ENCODE peak calls at places on chromosomes 13 and 19, in ten cellular contexts. One of them, this sample, is unnamed.

GRCh38 chr13:26185720-26186119 is 36.4 kb downstream of the RNF6 start:
- DNase-seq in hypothalamus: no peak
- DNase-seq in IMR-90: peak
- DNase-seq in BJ: no peak
- DNase-seq in stimulated activated CD8-positive, alpha-beta memory T cell treated with anti-CD3 and anti-CD28 coated beads, Interleukin-7, amount 100 ng/mL, for 48 hours: no peak
- DNase-seq in choroid plexus epithelial cell: no peak
- DNase-seq in KG1: no peak
- DNase-seq in left ventricle myocardium superior: no peak
- DNase-seq in psoas muscle: no peak
- DNase-seq in AG04450: no peak
- DNase-seq in this sample: no peak

GRCh38 chr13:75149781-75150180 is 332.2 kb downstream of the TBC1D4 start:
- DNase-seq in hypothalamus: no peak
- DNase-seq in IMR-90: no peak
- DNase-seq in BJ: no peak
- DNase-seq in stimulated activated CD8-positive, alpha-beta memory T cell treated with anti-CD3 and anti-CD28 coated beads, Interleukin-7, amount 100 ng/mL, for 48 hours: no peak
- DNase-seq in choroid plexus epithelial cell: no peak
- DNase-seq in KG1: no peak
- DNase-seq in left ventricle myocardium superior: no peak
- DNase-seq in psoas muscle: no peak
- DNase-seq in AG04450: no peak
- DNase-seq in this sample: no peak

GRCh38 chr19:39237200-39238184 is 7.3 kb downstream of the IFNL3 start:
- DNase-seq in hypothalamus: no peak
- DNase-seq in IMR-90: no peak
- DNase-seq in BJ: no peak
- DNase-seq in stimulated activated CD8-positive, alpha-beta memory T cell treated with anti-CD3 and anti-CD28 coated beads, Interleukin-7, amount 100 ng/mL, for 48 hours: peak
- DNase-seq in choroid plexus epithelial cell: no peak
- DNase-seq in KG1: no peak
- DNase-seq in left ventricle myocardium superior: peak
- DNase-seq in psoas muscle: no peak
- DNase-seq in AG04450: no peak
- DNase-seq in this sample: no peak

GRCh38 chr19:8307400-8307964 is 676 bp downstream of the CD320 start:
- DNase-seq in hypothalamus: no peak
- DNase-seq in IMR-90: no peak
- DNase-seq in BJ: no peak
- DNase-seq in stimulated activated CD8-positive, alpha-beta memory T cell treated with anti-CD3 and anti-CD28 coated beads, Interleukin-7, amount 100 ng/mL, for 48 hours: no peak
- DNase-seq in choroid plexus epithelial cell: no peak
- DNase-seq in KG1: no peak
- DNase-seq in left ventricle myocardium superior: no peak
- DNase-seq in psoas muscle: no peak
- DNase-seq in AG04450: no peak
- DNase-seq in this sample: no peak

GRCh38 chr13:88908896-88909535 is 1237.8 kb downstream of the SLITRK5 start:
- DNase-seq in hypothalamus: peak
- DNase-seq in IMR-90: no peak
- DNase-seq in BJ: no peak
- DNase-seq in stimulated activated CD8-positive, alpha-beta memory T cell treated with anti-CD3 and anti-CD28 coated beads, Interleukin-7, amount 100 ng/mL, for 48 hours: no peak
- DNase-seq in choroid plexus epithelial cell: no peak
- DNase-seq in KG1: no peak
- DNase-seq in left ventricle myocardium superior: no peak
- DNase-seq in psoas muscle: no peak
- DNase-seq in AG04450: no peak
- DNase-seq in this sample: no peak

GRCh38 chr13:113027095-113027494 is 58.1 kb downstream of the MCF2L start:
- DNase-seq in hypothalamus: no peak
- DNase-seq in IMR-90: no peak
- DNase-seq in BJ: no peak
- DNase-seq in stimulated activated CD8-positive, alpha-beta memory T cell treated with anti-CD3 and anti-CD28 coated beads, Interleukin-7, amount 100 ng/mL, for 48 hours: no peak
- DNase-seq in choroid plexus epithelial cell: no peak
- DNase-seq in KG1: no peak
- DNase-seq in left ventricle myocardium superior: no peak
- DNase-seq in psoas muscle: no peak
- DNase-seq in AG04450: no peak
- DNase-seq in this sample: no peak

GRCh38 chr19:33393286-33394005 is 19.9 kb downstream of the CEBPG start:
- DNase-seq in hypothalamus: no peak
- DNase-seq in IMR-90: no peak
- DNase-seq in BJ: no peak
- DNase-seq in stimulated activated CD8-positive, alpha-beta memory T cell treated with anti-CD3 and anti-CD28 coated beads, Interleukin-7, amount 100 ng/mL, for 48 hours: no peak
- DNase-seq in choroid plexus epithelial cell: no peak
- DNase-seq in KG1: no peak
- DNase-seq in left ventricle myocardium superior: peak
- DNase-seq in psoas muscle: peak
- DNase-seq in AG04450: no peak
- DNase-seq in this sample: no peak

GRCh38 chr19:41403181-41403970 is 5.8 kb downstream of the BCKDHA start:
- DNase-seq in hypothalamus: no peak
- DNase-seq in IMR-90: no peak
- DNase-seq in BJ: no peak
- DNase-seq in stimulated activated CD8-positive, alpha-beta memory T cell treated with anti-CD3 and anti-CD28 coated beads, Interleukin-7, amount 100 ng/mL, for 48 hours: no peak
- DNase-seq in choroid plexus epithelial cell: no peak
- DNase-seq in KG1: no peak
- DNase-seq in left ventricle myocardium superior: no peak
- DNase-seq in psoas muscle: no peak
- DNase-seq in AG04450: no peak
- DNase-seq in this sample: no peak

GRCh38 chr13:66974174-66974573 is 256.0 kb downstream of the PCDH9 start:
- DNase-seq in hypothalamus: no peak
- DNase-seq in IMR-90: peak
- DNase-seq in BJ: no peak
- DNase-seq in stimulated activated CD8-positive, alpha-beta memory T cell treated with anti-CD3 and anti-CD28 coated beads, Interleukin-7, amount 100 ng/mL, for 48 hours: no peak
- DNase-seq in choroid plexus epithelial cell: peak
- DNase-seq in KG1: no peak
- DNase-seq in left ventricle myocardium superior: no peak
- DNase-seq in psoas muscle: no peak
- DNase-seq in AG04450: no peak
- DNase-seq in this sample: no peak

GRCh38 chr13:111626371-111627305 is 306.2 kb downstream of the TEX29 start:
- DNase-seq in hypothalamus: peak
- DNase-seq in IMR-90: no peak
- DNase-seq in BJ: no peak
- DNase-seq in stimulated activated CD8-positive, alpha-beta memory T cell treated with anti-CD3 and anti-CD28 coated beads, Interleukin-7, amount 100 ng/mL, for 48 hours: no peak
- DNase-seq in choroid plexus epithelial cell: no peak
- DNase-seq in KG1: no peak
- DNase-seq in left ventricle myocardium superior: peak
- DNase-seq in psoas muscle: no peak
- DNase-seq in AG04450: no peak
- DNase-seq in this sample: no peak

GRCh38 chr19:9620842-9621155 is 233 bp downstream of the ZNF561 start:
- DNase-seq in hypothalamus: no peak
- DNase-seq in IMR-90: no peak
- DNase-seq in BJ: no peak
- DNase-seq in stimulated activated CD8-positive, alpha-beta memory T cell treated with anti-CD3 and anti-CD28 coated beads, Interleukin-7, amount 100 ng/mL, for 48 hours: no peak
- DNase-seq in choroid plexus epithelial cell: no peak
- DNase-seq in KG1: no peak
- DNase-seq in left ventricle myocardium superior: no peak
- DNase-seq in psoas muscle: no peak
- DNase-seq in AG04450: no peak
- DNase-seq in this sample: no peak

GRCh38 chr19:49889687-49890348 is 6.9 kb downstream of the IL4I1 start:
- DNase-seq in hypothalamus: peak
- DNase-seq in IMR-90: peak
- DNase-seq in BJ: no peak
- DNase-seq in stimulated activated CD8-positive, alpha-beta memory T cell treated with anti-CD3 and anti-CD28 coated beads, Interleukin-7, amount 100 ng/mL, for 48 hours: peak
- DNase-seq in choroid plexus epithelial cell: peak
- DNase-seq in KG1: no peak
- DNase-seq in left ventricle myocardium superior: peak
- DNase-seq in psoas muscle: peak
- DNase-seq in AG04450: no peak
- DNase-seq in this sample: peak

GRCh38 chr19:38039966-38040365 is 133.0 kb downstream of the SIPA1L3 start:
- DNase-seq in hypothalamus: no peak
- DNase-seq in IMR-90: peak
- DNase-seq in BJ: peak
- DNase-seq in stimulated activated CD8-positive, alpha-beta memory T cell treated with anti-CD3 and anti-CD28 coated beads, Interleukin-7, amount 100 ng/mL, for 48 hours: no peak
- DNase-seq in choroid plexus epithelial cell: peak
- DNase-seq in KG1: no peak
- DNase-seq in left ventricle myocardium superior: no peak
- DNase-seq in psoas muscle: no peak
- DNase-seq in AG04450: peak
- DNase-seq in this sample: peak

GRCh38 chr13:112839347-112840105 is 129.5 kb upstream of the MCF2L start:
- DNase-seq in hypothalamus: no peak
- DNase-seq in IMR-90: peak
- DNase-seq in BJ: peak
- DNase-seq in stimulated activated CD8-positive, alpha-beta memory T cell treated with anti-CD3 and anti-CD28 coated beads, Interleukin-7, amount 100 ng/mL, for 48 hours: no peak
- DNase-seq in choroid plexus epithelial cell: peak
- DNase-seq in KG1: no peak
- DNase-seq in left ventricle myocardium superior: no peak
- DNase-seq in psoas muscle: no peak
- DNase-seq in AG04450: peak
- DNase-seq in this sample: peak

GRCh38 chr19:17706750-17707181 is 12.5 kb upstream of the MAP1S start:
- DNase-seq in hypothalamus: peak
- DNase-seq in IMR-90: peak
- DNase-seq in BJ: no peak
- DNase-seq in stimulated activated CD8-positive, alpha-beta memory T cell treated with anti-CD3 and anti-CD28 coated beads, Interleukin-7, amount 100 ng/mL, for 48 hours: no peak
- DNase-seq in choroid plexus epithelial cell: peak
- DNase-seq in KG1: no peak
- DNase-seq in left ventricle myocardium superior: no peak
- DNase-seq in psoas muscle: no peak
- DNase-seq in AG04450: no peak
- DNase-seq in this sample: no peak

GRCh38 chr13:22311734-22312404 is 641.0 kb downstream of the FGF9 start:
- DNase-seq in hypothalamus: no peak
- DNase-seq in IMR-90: no peak
- DNase-seq in BJ: no peak
- DNase-seq in stimulated activated CD8-positive, alpha-beta memory T cell treated with anti-CD3 and anti-CD28 coated beads, Interleukin-7, amount 100 ng/mL, for 48 hours: no peak
- DNase-seq in choroid plexus epithelial cell: no peak
- DNase-seq in KG1: no peak
- DNase-seq in left ventricle myocardium superior: peak
- DNase-seq in psoas muscle: peak
- DNase-seq in AG04450: no peak
- DNase-seq in this sample: no peak

GRCh38 chr19:33193864-33194362 is at the start of gene LRP3:
- DNase-seq in hypothalamus: peak
- DNase-seq in IMR-90: peak
- DNase-seq in BJ: no peak
- DNase-seq in stimulated activated CD8-positive, alpha-beta memory T cell treated with anti-CD3 and anti-CD28 coated beads, Interleukin-7, amount 100 ng/mL, for 48 hours: no peak
- DNase-seq in choroid plexus epithelial cell: peak
- DNase-seq in KG1: no peak
- DNase-seq in left ventricle myocardium superior: peak
- DNase-seq in psoas muscle: peak
- DNase-seq in AG04450: no peak
- DNase-seq in this sample: peak

GRCh38 chr19:16012552-16012951 is 63.7 kb upstream of the TPM4 start:
- DNase-seq in hypothalamus: no peak
- DNase-seq in IMR-90: no peak
- DNase-seq in BJ: no peak
- DNase-seq in stimulated activated CD8-positive, alpha-beta memory T cell treated with anti-CD3 and anti-CD28 coated beads, Interleukin-7, amount 100 ng/mL, for 48 hours: no peak
- DNase-seq in choroid plexus epithelial cell: no peak
- DNase-seq in KG1: no peak
- DNase-seq in left ventricle myocardium superior: no peak
- DNase-seq in psoas muscle: no peak
- DNase-seq in AG04450: no peak
- DNase-seq in this sample: no peak